ENCODE peak calls at places on chromosomes 5 and 9, in four cellular contexts. One of them, this sample, is unnamed.
A peak's percentile ranks its signal among the peaks of the same experiment; 100 is the strongest.

GRCh38 chr9:35914307-35914807 is 5.1 kb downstream of the SPAAR start:
- DNase-seq in PC-3: no peak
- DNase-seq in OCI-LY7: peak; percentile 10
- DNase-seq in mucosa of descending colon: peak; percentile 80
- DNase-seq in this sample: peak; percentile 21

GRCh38 chr9:21994526-21994995 is at the start of gene CDKN2B-AS1:
- DNase-seq in OCI-LY7: peak; percentile 92
- DNase-seq in mucosa of descending colon: peak; percentile 69
- DNase-seq in PC-3: peak; percentile 78
- DNase-seq in this sample: peak; percentile 88

GRCh38 chr5:172771439-172772111 is 580 bp upstream of the DUSP1 start:
- DNase-seq in OCI-LY7: no peak
- DNase-seq in PC-3: peak; percentile 51
- DNase-seq in mucosa of descending colon: no peak
- DNase-seq in this sample: no peak

GRCh38 chr5:59798862-59799667 is 94.5 kb downstream of the PDE4D start:
- DNase-seq in OCI-LY7: peak; percentile 57
- DNase-seq in mucosa of descending colon: no peak
- DNase-seq in PC-3: peak; percentile 83
- DNase-seq in this sample: peak; percentile 72

GRCh38 chr5:150557507-150557872 is 49.6 kb downstream of the NDST1 start:
- DNase-seq in mucosa of descending colon: no peak
- DNase-seq in PC-3: no peak
- DNase-seq in OCI-LY7: no peak
- DNase-seq in this sample: no peak

GRCh38 chr9:77180056-77180455 is 2.7 kb downstream of the VPS13A start:
- DNase-seq in OCI-LY7: no peak
- DNase-seq in mucosa of descending colon: no peak
- DNase-seq in PC-3: no peak
- DNase-seq in this sample: no peak

GRCh38 chr5:171492781-171493180 is 73.3 kb downstream of the FGF18 start:
- DNase-seq in PC-3: no peak
- DNase-seq in mucosa of descending colon: no peak
- DNase-seq in OCI-LY7: no peak
- DNase-seq in this sample: no peak

GRCh38 chr5:130871346-130872086 is 293.5 kb downstream of the HINT1 start:
- DNase-seq in PC-3: peak; percentile 50
- DNase-seq in OCI-LY7: peak; percentile 30
- DNase-seq in mucosa of descending colon: no peak
- DNase-seq in this sample: peak; percentile 51

GRCh38 chr9:28671000-28671399 is 1097.7 kb upstream of the C9orf72 start:
- DNase-seq in PC-3: no peak
- DNase-seq in mucosa of descending colon: no peak
- DNase-seq in OCI-LY7: no peak
- DNase-seq in this sample: no peak

GRCh38 chr5:27318701-27319100 is 280.3 kb upstream of the CDH9 start:
- DNase-seq in OCI-LY7: no peak
- DNase-seq in PC-3: no peak
- DNase-seq in mucosa of descending colon: no peak
- DNase-seq in this sample: no peak

GRCh38 chr5:43482490-43483064 is 1.1 kb downstream of the TMEM267 start:
- DNase-seq in mucosa of descending colon: no peak
- DNase-seq in PC-3: peak; percentile 50
- DNase-seq in OCI-LY7: peak; percentile 42
- DNase-seq in this sample: no peak

DNA sequence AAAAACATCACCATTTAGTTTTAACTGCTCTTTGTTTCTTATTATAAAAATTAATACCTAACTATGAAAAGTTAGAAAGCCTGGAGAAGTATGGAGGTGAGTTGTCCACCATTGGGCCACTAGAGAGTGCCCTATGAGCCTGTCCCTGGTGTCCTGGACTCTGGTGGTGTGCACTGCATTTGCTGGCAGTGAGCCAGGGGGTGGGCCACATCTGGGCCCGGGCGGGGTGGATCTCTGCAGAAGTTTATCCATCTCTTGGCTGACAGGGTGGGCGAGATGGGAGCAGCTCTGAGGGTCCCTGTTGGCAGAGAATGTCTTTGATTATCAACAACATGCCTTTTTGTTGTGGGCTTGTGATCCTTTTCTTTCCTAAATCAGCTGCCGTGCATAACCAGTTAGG is 8.2 kb downstream of the TENT4A start:
- DNase-seq in PC-3: no peak
- DNase-seq in mucosa of descending colon: no peak
- DNase-seq in OCI-LY7: no peak
- DNase-seq in this sample: no peak
- H3K4me3 ChIP-seq in PC-3: no peak overlapping the region
- H3K4me3 ChIP-seq in mucosa of descending colon: no peak overlapping the region
- H3K4me3 ChIP-seq in OCI-LY7: peak overlapping the region; percentile 51
- H3K4me3 ChIP-seq in this sample: peak overlapping the region; percentile 40

GRCh38 chr9:79152306-79152705 is 419.5 kb upstream of the TLE4 start:
- DNase-seq in mucosa of descending colon: no peak
- DNase-seq in OCI-LY7: no peak
- DNase-seq in PC-3: no peak
- DNase-seq in this sample: no peak

GRCh38 chr9:79149585-79149984 is 422.2 kb upstream of the TLE4 start:
- DNase-seq in PC-3: no peak
- DNase-seq in OCI-LY7: no peak
- DNase-seq in mucosa of descending colon: no peak
- DNase-seq in this sample: no peak

GRCh38 chr9:79154806-79155205 is 417.0 kb upstream of the TLE4 start:
- DNase-seq in mucosa of descending colon: no peak
- DNase-seq in PC-3: no peak
- DNase-seq in OCI-LY7: no peak
- DNase-seq in this sample: no peak

DNA sequence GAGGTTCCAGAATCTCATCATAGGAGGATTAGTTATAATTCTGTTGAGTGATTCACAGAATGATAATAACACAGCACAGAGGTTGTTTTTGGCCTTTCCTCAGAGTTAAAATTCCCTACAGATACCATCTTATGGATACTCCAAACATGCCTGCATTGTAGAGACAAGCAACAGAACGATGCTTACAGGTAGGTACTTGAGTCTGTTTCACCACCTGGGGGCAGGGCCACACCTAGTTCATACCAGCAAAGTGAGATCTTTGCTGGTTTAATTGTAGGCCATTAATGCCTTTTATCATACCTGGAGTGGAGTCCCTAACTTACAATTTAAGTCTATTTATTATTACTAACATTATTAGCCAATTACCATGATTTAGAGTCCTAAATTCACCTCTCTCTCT is 416.5 kb upstream of the TLE4 start:
- DNase-seq in PC-3: no peak
- DNase-seq in mucosa of descending colon: no peak
- DNase-seq in OCI-LY7: peak; percentile 1
- DNase-seq in this sample: no peak
- TF ChIP-seq CTCF in PC-3: peak; percentile 29
- TF ChIP-seq CTCF in mucosa of descending colon: no peak
- TF ChIP-seq CTCF in OCI-LY7: no peak
- TF ChIP-seq CTCF in this sample: no peak

GRCh38 chr5:154840435-154841272 is 9.7 kb downstream of the FAXDC2 start:
- DNase-seq in PC-3: no peak
- DNase-seq in OCI-LY7: no peak
- DNase-seq in mucosa of descending colon: no peak
- DNase-seq in this sample: no peak

GRCh38 chr5:154834045-154834444 is 16.4 kb downstream of the FAXDC2 start:
- DNase-seq in PC-3: no peak
- DNase-seq in mucosa of descending colon: no peak
- DNase-seq in OCI-LY7: no peak
- DNase-seq in this sample: no peak

GRCh38 chr5:154836225-154836624 is 14.2 kb downstream of the FAXDC2 start:
- DNase-seq in mucosa of descending colon: no peak
- DNase-seq in PC-3: no peak
- DNase-seq in OCI-LY7: no peak
- DNase-seq in this sample: no peak

GRCh38 chr5:154841273-154841661 is 9.1 kb downstream of the FAXDC2 start:
- DNase-seq in PC-3: no peak
- DNase-seq in mucosa of descending colon: no peak
- DNase-seq in OCI-LY7: no peak
- DNase-seq in this sample: no peak

GRCh38 chr5:154837009-154837881 is 13.2 kb downstream of the FAXDC2 start:
- DNase-seq in OCI-LY7: no peak
- DNase-seq in PC-3: no peak
- DNase-seq in mucosa of descending colon: no peak
- DNase-seq in this sample: no peak
- H3K4me3 ChIP-seq in OCI-LY7: no peak overlapping the region
- H3K4me3 ChIP-seq in PC-3: no peak overlapping the region
- H3K4me3 ChIP-seq in mucosa of descending colon: no peak overlapping the region
- H3K4me3 ChIP-seq in this sample: no peak overlapping the region

DNA sequence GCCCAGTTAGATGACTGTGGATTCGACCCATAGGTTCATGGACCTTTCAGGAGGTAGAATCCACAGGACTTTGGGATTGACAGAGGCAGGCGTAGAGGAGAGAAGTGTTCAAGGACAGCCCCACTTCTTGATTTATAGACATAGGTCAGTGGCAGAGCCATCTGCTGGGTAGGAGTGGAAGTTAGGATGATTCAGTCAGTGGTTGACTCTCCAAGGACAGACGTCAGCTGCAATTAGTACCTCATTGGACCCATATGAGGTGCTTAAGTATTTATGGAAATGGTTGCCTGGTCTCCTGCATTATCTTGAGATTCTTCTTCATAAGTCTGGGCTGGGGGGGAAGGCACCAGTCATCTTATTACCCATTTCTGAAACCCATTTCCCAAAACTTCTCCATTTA is 70.9 kb downstream of the SH3RF2 start:
- DNase-seq in mucosa of descending colon: no peak
- DNase-seq in PC-3: peak; percentile 22
- DNase-seq in OCI-LY7: no peak
- DNase-seq in this sample: no peak
- TF ChIP-seq CTCF in mucosa of descending colon: no peak
- TF ChIP-seq CTCF in PC-3: peak; percentile 44
- TF ChIP-seq CTCF in OCI-LY7: peak; percentile 31
- TF ChIP-seq CTCF in this sample: no peak

GRCh38 chr5:105030153-105030552 is 1467.6 kb upstream of the NUDT12 start:
- DNase-seq in PC-3: no peak
- DNase-seq in mucosa of descending colon: no peak
- DNase-seq in OCI-LY7: no peak
- DNase-seq in this sample: no peak
- H3K4me3 ChIP-seq in PC-3: no peak overlapping the region
- H3K4me3 ChIP-seq in mucosa of descending colon: no peak overlapping the region
- H3K4me3 ChIP-seq in OCI-LY7: no peak overlapping the region
- H3K4me3 ChIP-seq in this sample: no peak overlapping the region

GRCh38 chr5:176186107-176186506 is 52.1 kb upstream of the SIMC1 start:
- DNase-seq in mucosa of descending colon: no peak
- DNase-seq in PC-3: no peak
- DNase-seq in OCI-LY7: no peak
- DNase-seq in this sample: no peak

GRCh38 chr5:176185133-176185733 is 53.0 kb upstream of the SIMC1 start:
- DNase-seq in OCI-LY7: no peak
- DNase-seq in PC-3: no peak
- DNase-seq in mucosa of descending colon: no peak
- DNase-seq in this sample: no peak

GRCh38 chr5:176184608-176185132 is 53.6 kb upstream of the SIMC1 start:
- DNase-seq in OCI-LY7: no peak
- DNase-seq in PC-3: no peak
- DNase-seq in mucosa of descending colon: no peak
- DNase-seq in this sample: no peak

GRCh38 chr5:176181271-176181855 is 56.9 kb upstream of the SIMC1 start:
- DNase-seq in mucosa of descending colon: no peak
- DNase-seq in PC-3: no peak
- DNase-seq in OCI-LY7: no peak
- DNase-seq in this sample: no peak

DNA sequence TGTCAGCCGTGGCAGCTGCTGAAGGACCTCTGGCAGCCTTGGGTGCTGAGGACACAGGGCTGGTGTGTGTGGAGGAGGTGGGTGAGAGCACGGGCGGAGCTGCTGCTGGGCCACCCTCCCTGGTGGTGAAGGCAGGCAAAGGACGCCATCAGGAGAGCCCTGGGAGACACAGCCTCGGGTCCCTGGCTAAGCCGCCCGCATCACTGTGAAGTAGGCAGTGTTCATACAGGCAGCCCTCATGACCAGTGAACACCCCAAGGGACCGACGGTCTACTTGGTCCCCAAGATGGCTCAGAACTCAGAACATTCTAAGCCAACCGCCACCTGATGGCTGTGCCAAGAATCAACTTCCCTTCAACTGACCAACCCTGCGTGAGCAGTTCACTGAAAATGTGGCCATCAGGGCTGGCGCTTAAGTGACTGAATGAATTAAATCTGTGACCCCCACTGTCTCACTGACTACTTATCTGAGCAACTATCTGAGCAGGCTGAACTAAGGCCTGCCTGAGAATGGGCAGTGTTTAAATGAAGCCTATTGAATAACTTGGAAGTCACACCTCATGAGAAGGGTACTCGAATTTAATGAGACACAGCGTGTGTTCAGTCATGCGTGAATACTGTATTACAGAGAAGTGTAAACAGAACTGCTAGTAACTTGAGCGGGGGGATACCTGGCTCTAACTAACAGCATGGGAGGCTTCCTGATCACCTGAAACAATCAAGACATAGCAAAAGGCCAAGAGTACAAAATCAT is 54.7 kb upstream of the SIMC1 start:
- DNase-seq in OCI-LY7: no peak
- DNase-seq in mucosa of descending colon: no peak
- DNase-seq in PC-3: no peak
- DNase-seq in this sample: no peak
- TF ChIP-seq CTCF in OCI-LY7: no peak
- TF ChIP-seq CTCF in mucosa of descending colon: no peak
- TF ChIP-seq CTCF in PC-3: no peak
- TF ChIP-seq CTCF in this sample: no peak